ENCODE peak calls at places on chromosomes 6 and 20, in four cellular contexts. One of them, this sample, is unnamed.

GRCh38 chr20:49775229-49775693 is 37.4 kb upstream of the SLC9A8 start:
- DNase-seq in stimulated activated CD4-positive, alpha-beta T cell treated with anti-CD3 and anti-CD28 coated beads, TNF-alpha, amount 100 ng/mL, for 48 hours: no peak
- DNase-seq in activated T-helper 9 cell treated with anti-CD3 and anti-CD28 coated beads, Interleukin-2, amount 50 U/mL, for 16 hours: no peak
- DNase-seq in heart left ventricle: peak
- DNase-seq in this sample: no peak

GRCh38 chr6:33413601-33414120 is 2.8 kb downstream of the PHF1 start:
- DNase-seq in stimulated activated CD4-positive, alpha-beta T cell treated with anti-CD3 and anti-CD28 coated beads, TNF-alpha, amount 100 ng/mL, for 48 hours: no peak
- DNase-seq in activated T-helper 9 cell treated with anti-CD3 and anti-CD28 coated beads, Interleukin-2, amount 50 U/mL, for 16 hours: no peak
- DNase-seq in heart left ventricle: no peak
- DNase-seq in this sample: no peak

GRCh38 chr6:168133186-168133585 is 54.2 kb upstream of the FRMD1 start:
- DNase-seq in stimulated activated CD4-positive, alpha-beta T cell treated with anti-CD3 and anti-CD28 coated beads, TNF-alpha, amount 100 ng/mL, for 48 hours: no peak
- DNase-seq in activated T-helper 9 cell treated with anti-CD3 and anti-CD28 coated beads, Interleukin-2, amount 50 U/mL, for 16 hours: no peak
- DNase-seq in heart left ventricle: peak
- DNase-seq in this sample: no peak

GRCh38 chr6:85556992-85557668 is 36.5 kb downstream of the SNX14 start:
- DNase-seq in stimulated activated CD4-positive, alpha-beta T cell treated with anti-CD3 and anti-CD28 coated beads, TNF-alpha, amount 100 ng/mL, for 48 hours: no peak
- DNase-seq in activated T-helper 9 cell treated with anti-CD3 and anti-CD28 coated beads, Interleukin-2, amount 50 U/mL, for 16 hours: no peak
- DNase-seq in heart left ventricle: no peak
- DNase-seq in this sample: no peak

GRCh38 chr6:139290787-139291294 is 957 bp downstream of the TXLNB start:
- DNase-seq in stimulated activated CD4-positive, alpha-beta T cell treated with anti-CD3 and anti-CD28 coated beads, TNF-alpha, amount 100 ng/mL, for 48 hours: no peak
- DNase-seq in activated T-helper 9 cell treated with anti-CD3 and anti-CD28 coated beads, Interleukin-2, amount 50 U/mL, for 16 hours: no peak
- DNase-seq in heart left ventricle: peak
- DNase-seq in this sample: peak

GRCh38 chr6:29493261-29493660 is 5.5 kb upstream of the MAS1L start:
- DNase-seq in stimulated activated CD4-positive, alpha-beta T cell treated with anti-CD3 and anti-CD28 coated beads, TNF-alpha, amount 100 ng/mL, for 48 hours: no peak
- DNase-seq in activated T-helper 9 cell treated with anti-CD3 and anti-CD28 coated beads, Interleukin-2, amount 50 U/mL, for 16 hours: no peak
- DNase-seq in heart left ventricle: no peak
- DNase-seq in this sample: no peak

GRCh38 chr20:1327827-1328679 is 886 bp downstream of the SDCBP2 start:
- DNase-seq in stimulated activated CD4-positive, alpha-beta T cell treated with anti-CD3 and anti-CD28 coated beads, TNF-alpha, amount 100 ng/mL, for 48 hours: no peak
- DNase-seq in activated T-helper 9 cell treated with anti-CD3 and anti-CD28 coated beads, Interleukin-2, amount 50 U/mL, for 16 hours: no peak
- DNase-seq in heart left ventricle: no peak
- DNase-seq in this sample: no peak

GRCh38 chr6:57342148-57342669 is 24.8 kb downstream of the PRIM2 start:
- DNase-seq in stimulated activated CD4-positive, alpha-beta T cell treated with anti-CD3 and anti-CD28 coated beads, TNF-alpha, amount 100 ng/mL, for 48 hours: no peak
- DNase-seq in activated T-helper 9 cell treated with anti-CD3 and anti-CD28 coated beads, Interleukin-2, amount 50 U/mL, for 16 hours: no peak
- DNase-seq in heart left ventricle: no peak
- DNase-seq in this sample: no peak

GRCh38 chr6:85676086-85676729 is 33.5 kb upstream of the SYNCRIP start:
- DNase-seq in stimulated activated CD4-positive, alpha-beta T cell treated with anti-CD3 and anti-CD28 coated beads, TNF-alpha, amount 100 ng/mL, for 48 hours: no peak
- DNase-seq in activated T-helper 9 cell treated with anti-CD3 and anti-CD28 coated beads, Interleukin-2, amount 50 U/mL, for 16 hours: no peak
- DNase-seq in heart left ventricle: no peak
- DNase-seq in this sample: no peak

GRCh38 chr20:39070484-39071231 is 108.5 kb downstream of the DHX35 start:
- DNase-seq in stimulated activated CD4-positive, alpha-beta T cell treated with anti-CD3 and anti-CD28 coated beads, TNF-alpha, amount 100 ng/mL, for 48 hours: no peak
- DNase-seq in activated T-helper 9 cell treated with anti-CD3 and anti-CD28 coated beads, Interleukin-2, amount 50 U/mL, for 16 hours: no peak
- DNase-seq in heart left ventricle: no peak
- DNase-seq in this sample: no peak

GRCh38 chr6:105794263-105794662 is 291.9 kb upstream of the PRDM1 start:
- DNase-seq in stimulated activated CD4-positive, alpha-beta T cell treated with anti-CD3 and anti-CD28 coated beads, TNF-alpha, amount 100 ng/mL, for 48 hours: no peak
- DNase-seq in activated T-helper 9 cell treated with anti-CD3 and anti-CD28 coated beads, Interleukin-2, amount 50 U/mL, for 16 hours: no peak
- DNase-seq in heart left ventricle: peak
- DNase-seq in this sample: no peak

GRCh38 chr6:107827541-107827940 is 3.4 kb upstream of the SCML4 start:
- DNase-seq in stimulated activated CD4-positive, alpha-beta T cell treated with anti-CD3 and anti-CD28 coated beads, TNF-alpha, amount 100 ng/mL, for 48 hours: no peak
- DNase-seq in activated T-helper 9 cell treated with anti-CD3 and anti-CD28 coated beads, Interleukin-2, amount 50 U/mL, for 16 hours: no peak
- DNase-seq in heart left ventricle: no peak
- DNase-seq in this sample: no peak

GRCh38 chr20:57248132-57248797 is 18.2 kb downstream of the BMP7 start:
- DNase-seq in stimulated activated CD4-positive, alpha-beta T cell treated with anti-CD3 and anti-CD28 coated beads, TNF-alpha, amount 100 ng/mL, for 48 hours: no peak
- DNase-seq in activated T-helper 9 cell treated with anti-CD3 and anti-CD28 coated beads, Interleukin-2, amount 50 U/mL, for 16 hours: no peak
- DNase-seq in heart left ventricle: no peak
- DNase-seq in this sample: no peak

GRCh38 chr6:136284909-136285308 is 4.7 kb downstream of the BCLAF1 start:
- DNase-seq in stimulated activated CD4-positive, alpha-beta T cell treated with anti-CD3 and anti-CD28 coated beads, TNF-alpha, amount 100 ng/mL, for 48 hours: no peak
- DNase-seq in activated T-helper 9 cell treated with anti-CD3 and anti-CD28 coated beads, Interleukin-2, amount 50 U/mL, for 16 hours: no peak
- DNase-seq in heart left ventricle: no peak
- DNase-seq in this sample: no peak